ENCODE peak calls at places on chromosome X, in ten cellular contexts. F is psoas muscle, T is suprapubic skin, M is heart left ventricle, J is esophagus squamous epithelium, E is cardiac muscle cell, G is stomach, D is neural progenitor cell, X is A673, L is lower lobe of right lung. B is an unnamed sample. For H3K27me3, the result is how much of the 10 kb centered on the place peaks cover.

GRCh38 chrX:43707812-43708548 is 51.9 kb downstream of the MAOA start:
- DNase-seq in F (no peak), T (no peak), M (no peak), J (no peak), E (peak), G (peak), D (no peak), X (peak), L (peak), B (no peak)

GRCh38 chrX:121902463-121902862 is 855.1 kb downstream of the GLUD2 start:
- DNase-seq in F (no peak), T (no peak), M (no peak), J (no peak), E (peak), G (no peak), D (no peak), X (no peak), L (no peak), B (no peak)

GRCh38 chrX:100748133-100748532 is 16.2 kb upstream of the SYTL4 start:
- DNase-seq in F (no peak), T (no peak), M (no peak), J (no peak), E (no peak), G (no peak), D (no peak), X (no peak), L (no peak), B (no peak)

GRCh38 chrX:48957477-48957826 is at the start of gene OTUD5:
- DNase-seq in F (peak), T (peak), M (peak), J (no peak), E (no peak), G (no peak), D (no peak), X (peak), L (peak), B (peak)

GRCh38 chrX:145190801-145191389 is 56.4 kb upstream of the SPANXN1 start:
- DNase-seq in F (no peak), T (no peak), M (no peak), J (no peak), E (peak), G (no peak), D (peak), X (peak), L (no peak), B (no peak)

GRCh38 chrX:16185725-16186136 is 18.4 kb downstream of the MAGEB17 start:
- DNase-seq in F (no peak), T (no peak), M (no peak), J (no peak), E (peak), G (no peak), D (no peak), X (peak), L (no peak), B (no peak)

GRCh38 chrX:8673211-8673610 is 58.7 kb downstream of the ANOS1 start:
- DNase-seq in F (no peak), T (no peak), M (no peak), J (no peak), E (peak), G (no peak), D (no peak), X (no peak), L (no peak), B (no peak)

GRCh38 chrX:25968920-25969319 is 169.2 kb upstream of the MAGEB18 start:
- DNase-seq in F (no peak), T (no peak), M (no peak), J (no peak), E (peak), G (no peak), D (peak), X (peak), L (no peak), B (no peak)

GRCh38 chrX:123392921-123393320 is 208.8 kb downstream of the GRIA3 start:
- DNase-seq in F (no peak), T (no peak), M (no peak), J (no peak), E (no peak), G (no peak), D (no peak), X (no peak), L (no peak), B (no peak)

GRCh38 chrX:30990361-30990760 is 81.5 kb downstream of the FTHL17 start:
- DNase-seq in F (no peak), T (no peak), M (no peak), J (no peak), E (no peak), G (no peak), D (no peak), X (no peak), L (no peak), B (no peak)

GRCh38 chrX:134753185-134754008 is 95.1 kb upstream of the PLAC1 start:
- DNase-seq in F (no peak), T (no peak), M (no peak), J (no peak), E (peak), G (no peak), D (no peak), X (no peak), L (no peak), B (no peak)

GRCh38 chrX:155896512-155896911 is 15.4 kb downstream of the VAMP7 start:
- DNase-seq in F (no peak), T (no peak), M (no peak), J (no peak), E (no peak), G (no peak), D (no peak), X (no peak), L (no peak), B (no peak)

GRCh38 chrX:41561045-41561444 is 113.9 kb downstream of the NYX start:
- DNase-seq in F (no peak), T (no peak), M (no peak), J (no peak), E (peak), G (no peak), D (no peak), X (peak), L (no peak), B (no peak)

GRCh38 chrX:41558531-41558930 is 111.4 kb downstream of the NYX start:
- DNase-seq in F (no peak), T (no peak), M (no peak), J (no peak), E (peak), G (no peak), D (peak), X (peak), L (no peak), B (no peak)

GRCh38 chrX:41556958-41557357 is 109.8 kb downstream of the NYX start:
- DNase-seq in F (no peak), T (no peak), M (no peak), J (no peak), E (no peak), G (no peak), D (no peak), X (no peak), L (no peak), B (no peak)

GRCh38 chrX:41559662-41560061 is 112.5 kb downstream of the NYX start:
- DNase-seq in F (no peak), T (no peak), M (no peak), J (no peak), E (peak), G (no peak), D (no peak), X (peak), L (no peak), B (peak)

GRCh38 chrX:41559235-41559634 is 112.1 kb downstream of the NYX start:
- DNase-seq in F (no peak), T (no peak), M (no peak), J (no peak), E (no peak), G (no peak), D (no peak), X (no peak), L (no peak), B (no peak)
- H3K27ac ChIP-seq in F (no peak), T (no peak), M (peak), J (peak), E (peak), G (peak), D (peak), X (no peak), L (peak), B (no peak)

GRCh38 chrX:23079347-23079746 is 79.6 kb downstream of the DDX53 start:
- DNase-seq in F (no peak), T (no peak), M (no peak), J (no peak), E (no peak), G (no peak), D (no peak), X (no peak), L (no peak), B (no peak)
- TF ChIP-seq CTCF in F (no peak), T (no peak), M (no peak), J (no peak), E (no peak), G (no peak), D (no peak), X (no peak), L (no peak), B (no peak)

GRCh38 chrX:77622233-77622632 is 163.8 kb downstream of the ATRX start:
- DNase-seq in F (no peak), T (no peak), M (no peak), J (no peak), E (no peak), G (no peak), D (peak), X (no peak), L (no peak), B (no peak)
- H3K27me3 ChIP-seq in F (under half), T (under half), M (under half), J (under half), E (under half), G (under half), D (under half), X (under half), L (under half), B (under half)

DNA sequence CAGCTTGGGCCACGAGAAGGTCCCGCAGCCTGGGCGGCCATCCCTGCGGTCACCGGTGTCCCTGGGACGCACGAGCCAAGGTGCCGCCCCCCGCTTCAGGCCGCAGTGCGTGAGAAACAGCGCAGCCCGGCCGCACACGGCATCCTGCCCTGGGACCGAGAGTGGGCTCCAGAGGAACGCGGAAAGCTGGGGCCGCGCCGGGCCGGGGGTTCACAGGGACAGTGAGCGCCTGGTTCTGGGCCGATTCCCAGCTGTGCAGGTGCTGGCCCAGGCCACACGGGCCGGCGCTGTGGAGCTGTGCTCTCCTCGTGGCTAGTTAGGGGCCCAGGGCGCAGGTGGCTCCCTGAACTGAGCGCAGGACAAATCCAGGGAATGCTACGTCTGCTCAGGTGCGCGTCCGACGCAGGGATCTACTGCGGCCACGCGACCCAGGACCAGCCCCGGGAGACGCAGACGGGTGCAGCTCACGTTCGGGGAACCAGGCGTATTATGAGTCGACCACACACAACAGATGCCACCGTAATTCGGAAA is 25.8 kb upstream of the GTPBP6 start:
- DNase-seq in F (no peak), T (peak), M (peak), J (no peak), E (no peak), G (no peak), D (no peak), X (no peak), L (peak), B (no peak)
- H3K27ac ChIP-seq in F (no peak), T (no peak), M (no peak), J (no peak), E (no peak), G (no peak), D (no peak), X (no peak), L (no peak), B (no peak)

DNA sequence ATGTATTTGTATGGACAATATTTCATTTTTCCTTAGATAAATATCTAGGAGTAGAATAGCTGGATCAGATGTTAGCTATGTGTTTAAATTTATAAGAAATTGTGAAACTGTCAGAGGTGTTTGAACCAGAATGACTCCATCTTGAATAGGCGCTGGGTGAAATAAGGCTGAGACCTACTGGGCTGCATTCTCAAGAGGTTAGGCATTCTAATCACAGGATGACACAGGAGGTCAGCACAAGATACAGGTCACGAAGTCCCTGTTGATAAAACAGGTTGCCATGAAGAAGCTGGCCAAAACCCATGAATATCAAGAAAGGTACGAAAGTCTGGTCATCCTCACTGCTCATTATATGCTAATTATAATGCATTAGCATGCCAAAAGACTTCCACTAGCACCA is 36.3 kb upstream of the SPIN4 start:
- DNase-seq in F (no peak), T (no peak), M (no peak), J (no peak), E (no peak), G (no peak), D (no peak), X (no peak), L (no peak), B (no peak)
- TF ChIP-seq CTCF in F (no peak), T (no peak), M (no peak), J (no peak), E (no peak), G (no peak), D (no peak), X (no peak), L (no peak), B (no peak)

GRCh38 chrX:79117078-79117477 is 27.4 kb upstream of the GPR174 start:
- DNase-seq in F (no peak), T (no peak), M (no peak), J (no peak), E (peak), G (no peak), D (no peak), X (no peak), L (no peak), B (no peak)
- H3K27me3 ChIP-seq in F (under half), T (under half), M (under half), J (under half), E (under half), G (under half), D (under half), X (under half), L (under half), B (under half)

GRCh38 chrX:118345045-118345400 is 883 bp upstream of the WDR44 start:
- DNase-seq in F (no peak), T (no peak), M (no peak), J (no peak), E (no peak), G (no peak), D (no peak), X (no peak), L (no peak), B (no peak)
- H3K27ac ChIP-seq in F (peak), T (peak), M (peak), J (peak), E (peak), G (peak), D (no peak), X (peak), L (peak), B (peak)

GRCh38 chrX:96837808-96838207 is 45.9 kb upstream of the RPA4 start:
- DNase-seq in F (no peak), T (no peak), M (no peak), J (no peak), E (peak), G (no peak), D (no peak), X (no peak), L (no peak), B (no peak)

GRCh38 chrX:96835660-96836289 is 47.9 kb upstream of the RPA4 start:
- DNase-seq in F (no peak), T (no peak), M (no peak), J (no peak), E (no peak), G (no peak), D (no peak), X (no peak), L (no peak), B (no peak)

GRCh38 chrX:96834137-96834536 is 49.6 kb upstream of the RPA4 start:
- DNase-seq in F (no peak), T (no peak), M (no peak), J (no peak), E (no peak), G (no peak), D (no peak), X (no peak), L (no peak), B (no peak)

GRCh38 chrX:96833333-96833732 is 50.4 kb upstream of the RPA4 start:
- DNase-seq in F (no peak), T (no peak), M (no peak), J (no peak), E (no peak), G (no peak), D (no peak), X (no peak), L (no peak), B (no peak)
- TF ChIP-seq CTCF in F (no peak), T (no peak), M (no peak), J (no peak), E (no peak), G (no peak), D (no peak), X (no peak), L (no peak), B (no peak)

DNA sequence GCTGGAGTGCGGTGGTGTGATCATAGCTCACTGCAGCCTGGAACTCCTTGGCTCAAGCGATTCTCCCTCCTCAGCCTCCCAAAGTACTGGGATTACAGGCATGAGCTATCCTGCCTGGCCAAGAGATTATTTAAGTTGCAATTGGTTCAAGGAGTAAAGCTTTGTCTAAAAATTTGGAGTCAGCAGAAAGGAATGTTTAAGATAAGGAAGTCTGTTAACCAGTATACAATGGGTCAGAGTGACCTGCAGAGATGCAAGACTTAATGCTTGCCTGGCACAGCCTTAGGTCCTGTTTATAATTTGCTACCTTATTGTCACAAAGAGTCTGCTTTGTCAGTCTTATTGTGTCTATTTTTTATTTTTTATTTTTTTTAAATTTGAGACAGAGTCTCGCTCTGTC is 826.2 kb downstream of the NLGN4X start:
- DNase-seq in F (no peak), T (no peak), M (no peak), J (no peak), E (no peak), G (no peak), D (no peak), X (no peak), L (no peak), B (no peak)
- H3K27me3 ChIP-seq in F (under half), T (under half), M (under half), J (under half), E (under half), G (under half), D (under half), X (under half), L (under half), B (under half)

DNA sequence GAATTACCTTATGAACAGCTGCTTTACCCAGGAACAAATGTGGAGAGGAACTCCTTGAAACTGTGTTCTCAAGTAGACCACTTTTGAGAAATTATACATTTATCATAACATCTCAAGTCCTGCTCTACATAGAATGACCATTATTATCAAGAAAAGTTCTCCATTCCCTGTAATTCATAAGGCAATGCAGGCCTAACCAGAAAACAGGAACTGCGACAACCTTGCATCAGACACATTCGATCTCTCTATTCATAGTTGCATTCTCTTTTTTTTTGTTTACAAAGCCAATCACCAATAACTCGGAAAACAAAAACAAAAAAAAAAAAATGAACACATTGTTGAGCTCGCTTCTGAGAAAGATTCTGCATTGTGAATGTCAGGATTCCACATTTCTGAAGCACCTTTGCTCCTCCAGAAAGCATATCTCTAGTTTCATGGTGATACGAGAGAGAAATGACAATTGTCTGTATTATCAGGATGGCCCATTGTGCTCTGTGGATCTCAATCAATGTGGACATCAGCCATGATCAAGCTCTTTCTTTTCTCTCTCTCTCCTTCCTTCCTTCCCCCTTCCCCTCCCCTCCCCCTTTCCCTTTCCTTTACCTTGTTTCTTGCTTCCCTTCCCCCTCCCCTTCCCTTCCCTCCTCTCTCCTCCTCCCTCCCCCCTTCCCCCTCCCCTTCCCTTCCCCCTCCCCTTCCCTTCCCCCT is 32.4 kb upstream of the CD99 start:
- DNase-seq in F (no peak), T (no peak), M (no peak), J (no peak), E (no peak), G (no peak), D (no peak), X (no peak), L (no peak), B (no peak)
- H3K27ac ChIP-seq in F (no peak), T (no peak), M (no peak), J (no peak), E (no peak), G (no peak), D (no peak), X (peak), L (no peak), B (no peak)

B was measured in CD4-positive, alpha-beta T cell.